ENCODE peak calls at places on chromosomes 1 and 21, in five cellular contexts. One of them, this sample, is unnamed.

GRCh38 chr21:41631564-41632461 is 123.9 kb upstream of the TMPRSS2 start:
- DNase-seq in breast epithelium: no peak
- DNase-seq in fibroblast of the aortic adventitia: peak
- DNase-seq in germinal center: no peak
- DNase-seq in GM23338: no peak
- DNase-seq in this sample: no peak

GRCh38 chr1:38508272-38508671 is 351.3 kb downstream of the RRAGC start:
- DNase-seq in breast epithelium: no peak
- DNase-seq in germinal center: no peak
- DNase-seq in GM23338: peak
- DNase-seq in fibroblast of the aortic adventitia: no peak
- DNase-seq in this sample: no peak

GRCh38 chr1:241357366-241358305 is 631 bp upstream of the RGS7 start:
- DNase-seq in germinal center: no peak
- DNase-seq in fibroblast of the aortic adventitia: peak
- DNase-seq in breast epithelium: no peak
- DNase-seq in GM23338: peak
- DNase-seq in this sample: no peak

GRCh38 chr1:21541835-21542234 is 32.6 kb downstream of the ALPL start:
- DNase-seq in germinal center: no peak
- DNase-seq in breast epithelium: no peak
- DNase-seq in GM23338: no peak
- DNase-seq in fibroblast of the aortic adventitia: peak
- DNase-seq in this sample: no peak

GRCh38 chr1:933603-933940 is 9.8 kb downstream of the SAMD11 start:
- DNase-seq in GM23338: no peak
- DNase-seq in breast epithelium: no peak
- DNase-seq in fibroblast of the aortic adventitia: no peak
- DNase-seq in germinal center: no peak
- DNase-seq in this sample: no peak

GRCh38 chr1:24070821-24071393 is 41.0 kb downstream of the MYOM3 start:
- DNase-seq in breast epithelium: peak
- DNase-seq in fibroblast of the aortic adventitia: peak
- DNase-seq in germinal center: peak
- DNase-seq in GM23338: peak
- DNase-seq in this sample: peak

GRCh38 chr1:45924736-45925135 is 121.3 kb downstream of the MAST2 start:
- DNase-seq in breast epithelium: no peak
- DNase-seq in germinal center: no peak
- DNase-seq in GM23338: no peak
- DNase-seq in fibroblast of the aortic adventitia: peak
- DNase-seq in this sample: no peak

GRCh38 chr1:7469255-7469938 is 301.7 kb upstream of the VAMP3 start:
- DNase-seq in GM23338: no peak
- DNase-seq in germinal center: no peak
- DNase-seq in fibroblast of the aortic adventitia: peak
- DNase-seq in breast epithelium: no peak
- DNase-seq in this sample: no peak